ENCODE peak calls at places on chromosomes 7 and 10, in five cellular contexts. One of them, this sample, is unnamed.

GRCh38 chr10:35421553-35422178 is 85.4 kb downstream of the CCNY start:
- DNase-seq in K562: no peak
- DNase-seq in GM12878: no peak
- DNase-seq in HepG2: peak; percentile 54
- DNase-seq in H1: no peak
- DNase-seq in this sample: no peak

GRCh38 chr7:100687261-100687660 is 6.8 kb downstream of the GIGYF1 start:
- DNase-seq in H1: no peak
- DNase-seq in HepG2: no peak
- DNase-seq in GM12878: no peak
- DNase-seq in K562: no peak
- DNase-seq in this sample: no peak

GRCh38 chr7:16604054-16604453 is 41.5 kb downstream of the ANKMY2 start:
- DNase-seq in K562: no peak
- DNase-seq in GM12878: no peak
- DNase-seq in HepG2: peak; percentile 10
- DNase-seq in H1: no peak
- DNase-seq in this sample: no peak

GRCh38 chr7:1721047-1721687 is 51.1 kb downstream of the ELFN1 start:
- DNase-seq in K562: no peak
- DNase-seq in GM12878: no peak
- DNase-seq in HepG2: no peak
- DNase-seq in H1: no peak
- DNase-seq in this sample: no peak

GRCh38 chr7:15780271-15780670 is 93.8 kb upstream of the MEOX2 start:
- DNase-seq in HepG2: no peak
- DNase-seq in K562: no peak
- DNase-seq in GM12878: no peak
- DNase-seq in H1: no peak
- DNase-seq in this sample: no peak

GRCh38 chr10:123687758-123688157 is 21.6 kb downstream of the GPR26 start:
- DNase-seq in H1: no peak
- DNase-seq in HepG2: peak; percentile 6
- DNase-seq in K562: peak; percentile 9
- DNase-seq in GM12878: no peak
- DNase-seq in this sample: peak; percentile 59

GRCh38 chr7:12162420-12163113 is 48.5 kb upstream of the TMEM106B start:
- DNase-seq in K562: no peak
- DNase-seq in HepG2: no peak
- DNase-seq in H1: no peak
- DNase-seq in GM12878: no peak
- DNase-seq in this sample: no peak

GRCh38 chr10:13555884-13556529 is 27.2 kb upstream of the BEND7 start:
- DNase-seq in HepG2: no peak
- DNase-seq in K562: no peak
- DNase-seq in H1: no peak
- DNase-seq in GM12878: no peak
- DNase-seq in this sample: no peak

DNA sequence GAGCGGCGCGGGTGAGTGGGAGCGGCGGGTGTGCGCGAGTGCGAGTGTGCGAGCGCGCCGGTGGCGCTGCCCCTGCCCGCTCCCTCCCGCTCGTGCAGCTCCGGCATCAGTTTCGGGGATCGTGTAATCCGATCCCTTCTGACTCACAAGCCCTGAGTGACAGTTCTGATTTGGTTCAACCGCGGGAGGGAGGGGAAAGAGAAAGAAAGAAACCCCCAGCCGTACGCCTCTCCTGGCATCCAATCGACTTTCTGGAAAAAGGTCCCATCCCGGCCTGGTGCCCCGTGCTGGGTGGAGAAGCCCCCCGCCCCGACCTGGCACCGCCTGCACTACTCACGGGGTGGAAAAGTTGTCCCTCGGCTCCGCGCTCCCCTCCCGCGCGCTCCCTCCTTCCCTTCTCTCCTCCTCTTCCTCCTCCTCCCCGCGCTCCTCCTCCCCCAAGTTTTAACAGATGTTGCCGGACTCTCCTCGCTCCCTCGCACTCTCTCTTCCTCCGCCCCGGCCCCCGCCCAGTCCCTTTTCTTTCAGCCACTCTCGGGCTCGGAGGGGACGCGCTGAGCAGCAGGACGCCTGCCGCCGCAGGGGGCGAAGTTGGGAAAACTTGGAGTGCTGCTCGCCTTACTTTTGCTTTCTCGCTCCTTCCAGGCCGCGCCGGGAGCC is at the start of gene GLI3:
- DNase-seq in HepG2: no peak
- DNase-seq in H1: peak; percentile 91
- DNase-seq in GM12878: no peak
- DNase-seq in K562: peak; percentile 59
- DNase-seq in this sample: peak; percentile 90
- TF ChIP-seq ATF2 in HepG2: no peak
- TF ChIP-seq ATF2 in H1: no peak
- TF ChIP-seq ATF2 in GM12878: no peak
- TF ChIP-seq ATF2 in K562: no peak
- TF ChIP-seq ATF2 in this sample: no peak

DNA sequence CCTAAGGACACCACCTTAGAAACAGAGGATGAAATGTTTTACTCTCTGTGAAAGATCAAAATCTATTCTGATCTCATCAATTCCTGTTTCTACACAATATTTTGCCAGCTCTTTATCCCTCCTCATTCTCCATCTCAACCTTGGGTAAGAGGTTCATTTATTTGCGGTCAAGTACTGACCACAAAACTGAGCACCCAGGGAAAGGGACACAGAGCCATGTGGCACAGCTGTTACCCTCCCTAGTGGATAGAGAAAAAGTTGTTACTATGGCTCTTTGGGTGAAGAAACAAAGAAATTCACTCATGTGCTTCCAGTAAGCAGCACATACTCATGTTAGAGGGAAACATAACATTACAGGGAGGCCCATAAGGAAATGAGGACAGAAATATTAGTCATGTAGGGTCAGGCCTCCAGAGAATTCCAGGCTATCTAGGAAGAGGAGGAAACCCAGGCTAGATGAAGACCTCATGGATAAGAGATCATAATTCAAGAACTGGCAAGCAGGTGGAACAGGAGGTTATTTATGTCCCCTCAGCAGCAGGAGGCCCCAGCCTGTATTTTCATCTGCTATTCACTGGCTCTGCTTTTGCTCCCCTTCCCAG is 114.5 kb downstream of the ATE1 start:
- DNase-seq in HepG2: no peak
- DNase-seq in K562: no peak
- DNase-seq in GM12878: no peak
- DNase-seq in H1: no peak
- DNase-seq in this sample: no peak
- TF ChIP-seq ATF2 in HepG2: no peak
- TF ChIP-seq ATF2 in K562: no peak
- TF ChIP-seq ATF2 in GM12878: no peak
- TF ChIP-seq ATF2 in H1: no peak
- TF ChIP-seq ATF2 in this sample: no peak

GRCh38 chr7:618539-619355 is 99.1 kb upstream of the PDGFA start:
- DNase-seq in K562: no peak
- DNase-seq in HepG2: peak; percentile 91
- DNase-seq in GM12878: no peak
- DNase-seq in H1: no peak
- DNase-seq in this sample: no peak

GRCh38 chr7:621572-622285 is 102.1 kb upstream of the PDGFA start:
- DNase-seq in K562: no peak
- DNase-seq in H1: no peak
- DNase-seq in HepG2: no peak
- DNase-seq in GM12878: no peak
- DNase-seq in this sample: no peak

GRCh38 chr7:619356-619840 is 99.8 kb upstream of the PDGFA start:
- DNase-seq in HepG2: no peak
- DNase-seq in K562: no peak
- DNase-seq in H1: no peak
- DNase-seq in GM12878: no peak
- DNase-seq in this sample: no peak

GRCh38 chr7:620885-621284 is 101.2 kb upstream of the PDGFA start:
- DNase-seq in GM12878: no peak
- DNase-seq in H1: no peak
- DNase-seq in HepG2: no peak
- DNase-seq in K562: peak; percentile 27
- DNase-seq in this sample: no peak

GRCh38 chr7:620052-620451 is 100.4 kb upstream of the PDGFA start:
- DNase-seq in H1: no peak
- DNase-seq in GM12878: no peak
- DNase-seq in HepG2: no peak
- DNase-seq in K562: peak; percentile 39
- DNase-seq in this sample: no peak
- TF ChIP-seq ATF2 in H1: peak; percentile 52
- TF ChIP-seq ATF2 in GM12878: no peak
- TF ChIP-seq ATF2 in HepG2: no peak
- TF ChIP-seq ATF2 in K562: no peak
- TF ChIP-seq ATF2 in this sample: no peak

GRCh38 chr10:25954851-25955250 is 20.8 kb downstream of the MYO3A start:
- DNase-seq in H1: no peak
- DNase-seq in GM12878: no peak
- DNase-seq in K562: no peak
- DNase-seq in HepG2: no peak
- DNase-seq in this sample: no peak

DNA sequence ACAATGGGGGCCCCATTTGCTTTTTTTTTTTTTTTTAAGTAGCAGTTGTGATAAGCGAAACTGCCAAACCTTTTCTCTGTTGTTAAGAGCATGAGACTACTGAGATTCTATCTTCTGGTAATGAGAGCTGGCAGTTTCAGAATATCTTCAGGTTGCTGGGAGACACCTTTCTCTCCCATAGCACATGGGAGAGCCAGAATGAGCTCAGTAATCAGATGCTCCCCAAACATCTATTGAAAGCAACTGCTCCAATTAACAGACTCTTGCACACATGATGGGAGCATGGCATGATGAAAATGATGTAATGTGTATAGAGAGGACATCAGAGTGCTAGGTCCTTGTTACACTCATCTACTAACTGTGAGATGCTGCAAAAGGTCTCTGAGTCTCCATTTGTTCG is 18.8 kb downstream of the MYO3A start:
- DNase-seq in HepG2: no peak
- DNase-seq in GM12878: no peak
- DNase-seq in K562: no peak
- DNase-seq in H1: no peak
- DNase-seq in this sample: no peak
- TF ChIP-seq ATF2 in HepG2: no peak
- TF ChIP-seq ATF2 in GM12878: no peak
- TF ChIP-seq ATF2 in K562: no peak
- TF ChIP-seq ATF2 in H1: no peak
- TF ChIP-seq ATF2 in this sample: no peak

This sample was measured in WTC11.